ENCODE peak calls at places on chromosomes 11 and 22, in eight cellular contexts. U, K, G, I, S, V, P and F are unnamed samples. For H3K27me3, the result is how much of the 10 kb centered on the place peaks cover.

GRCh38 chr11:102929966-102930365 is 25.6 kb downstream of the MMP13 start:
- DNase-seq in I (no peak), U (no peak), S (no peak), P (no peak), V (no peak), G (no peak), K (no peak), F (no peak)

GRCh38 chr11:32864555-32864954 is 28.1 kb upstream of the QSER1 start:
- DNase-seq in S (no peak), V (no peak), G (no peak), I (no peak), U (no peak), P (no peak), K (no peak), F (no peak)

GRCh38 chr11:132137289-132137980 is 767.0 kb downstream of the NTM start:
- DNase-seq in U (no peak), G (no peak), S (no peak), I (no peak), K (no peak), V (peak), P (no peak), F (no peak)

GRCh38 chr11:58926251-58926650 is 13.0 kb upstream of the GLYATL1 start:
- DNase-seq in U (no peak), G (no peak), K (no peak), I (no peak), V (no peak), P (no peak), S (no peak), F (no peak)

GRCh38 chr22:30235687-30236170 is 10.8 kb downstream of the LIF start:
- DNase-seq in P (peak), S (no peak), V (no peak), K (no peak), G (no peak), U (no peak), I (peak), F (no peak)

GRCh38 chr11:117159892-117160291 is 15.8 kb downstream of the PAFAH1B2 start:
- DNase-seq in S (no peak), P (no peak), G (no peak), I (no peak), V (no peak), K (no peak), U (no peak), F (no peak)

GRCh38 chr22:23834830-23835772 is 3.7 kb downstream of the DERL3 start:
- DNase-seq in G (no peak), V (no peak), U (no peak), P (peak), K (no peak), I (no peak), S (peak), F (no peak)

GRCh38 chr11:74696932-74697687 is 34.1 kb downstream of the CHRDL2 start:
- DNase-seq in U (peak), I (peak), K (no peak), S (peak), G (no peak), P (peak), V (no peak), F (no peak)

GRCh38 chr11:19579957-19580356 is 132.7 kb upstream of the NAV2 start:
- DNase-seq in U (no peak), G (no peak), I (no peak), V (no peak), S (no peak), P (no peak), K (no peak), F (no peak)

GRCh38 chr22:49877642-49878041 is 24.0 kb downstream of the ZBED4 start:
- DNase-seq in U (no peak), I (no peak), S (no peak), V (no peak), G (no peak), P (no peak), K (no peak), F (no peak)

GRCh38 chr11:103737791-103738190 is 298.6 kb upstream of the DDI1 start:
- DNase-seq in G (no peak), I (peak), U (no peak), S (no peak), V (no peak), K (no peak), P (no peak), F (no peak)

GRCh38 chr11:94036096-94036495 is 14.9 kb downstream of the HEPHL1 start:
- DNase-seq in V (no peak), K (no peak), G (no peak), U (no peak), S (no peak), I (no peak), P (no peak), F (no peak)

GRCh38 chr11:45179686-45180085 is 33.2 kb downstream of the PRDM11 start:
- DNase-seq in P (no peak), I (no peak), V (no peak), K (no peak), S (no peak), G (no peak), U (no peak), F (no peak)

GRCh38 chr11:65214212-65214845 is 32.6 kb downstream of the CAPN1 start:
- DNase-seq in S (no peak), P (no peak), K (no peak), U (no peak), V (no peak), G (no peak), I (no peak), F (no peak)

GRCh38 chr11:19951558-19952083 is 208.7 kb downstream of the DBX1 start:
- DNase-seq in K (peak), S (no peak), G (no peak), P (peak), U (no peak), I (peak), V (no peak), F (no peak)

DNA sequence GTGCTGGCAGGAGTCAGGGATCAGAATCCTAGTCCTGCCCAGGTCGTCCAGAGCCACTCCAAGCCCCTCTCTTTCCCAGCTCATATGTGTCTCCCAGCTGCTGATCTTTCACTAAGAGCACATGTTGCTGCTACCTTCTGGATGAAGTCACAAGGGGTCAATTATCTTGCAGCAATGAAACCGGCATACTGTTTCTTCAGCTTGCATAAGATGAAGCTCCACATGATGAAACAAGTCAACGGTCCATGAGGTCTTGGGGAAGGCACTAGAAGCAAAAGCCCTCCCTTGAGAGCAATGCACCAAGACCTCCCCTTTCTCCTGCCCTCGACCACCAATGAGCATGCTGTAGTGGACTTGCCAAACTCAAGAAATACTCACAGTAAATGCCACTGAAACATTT is 148.9 kb downstream of the TENM4 start:
- DNase-seq in K (peak), S (no peak), I (no peak), U (no peak), G (no peak), V (no peak), P (no peak), F (no peak)
- H3K27ac ChIP-seq in K (no peak), S (no peak), I (no peak), U (no peak), G (no peak), V (no peak), P (no peak), F (no peak)

DNA sequence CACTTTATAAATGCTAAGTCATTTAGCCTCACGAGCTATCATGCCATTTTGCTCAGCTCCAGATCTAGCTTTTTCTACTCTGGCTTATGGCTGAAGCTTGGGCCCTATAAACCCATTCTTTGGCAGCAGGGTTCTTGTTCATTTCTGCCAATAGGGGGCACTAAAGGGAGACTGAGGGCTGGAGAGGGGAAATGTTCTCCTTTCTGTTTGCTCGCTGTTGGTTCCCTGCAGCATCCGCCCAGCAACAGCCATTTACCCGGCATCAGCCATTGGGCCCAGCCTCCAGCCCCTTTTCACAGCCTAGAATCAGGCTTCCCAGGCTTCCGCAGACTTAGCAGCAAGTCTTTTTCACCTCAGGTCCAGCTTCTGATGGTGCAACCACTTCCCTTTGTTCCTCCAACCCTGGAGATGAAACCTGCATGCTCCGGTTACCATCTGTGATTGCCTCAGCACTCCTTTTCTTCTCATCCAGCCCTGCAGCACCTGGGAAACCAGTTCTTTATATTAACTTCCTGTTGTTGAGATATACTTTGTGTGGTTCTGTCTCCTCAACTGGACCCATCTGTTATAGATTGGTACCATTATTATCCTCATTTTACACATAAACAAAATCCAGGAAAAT is 4.2 kb upstream of the ME3 start:
- DNase-seq in U (no peak), I (peak), G (no peak), S (no peak), P (no peak), V (no peak), K (no peak), F (no peak)
- TF ChIP-seq CTCF in U (no peak), I (peak), G (peak), S (peak), P (no peak), V (peak), K (no peak), F (no peak)

GRCh38 chr11:69699213-69699612 is 4.6 kb downstream of the FGF19 start:
- DNase-seq in V (no peak), S (no peak), U (no peak), K (no peak), P (no peak), G (no peak), I (no peak), F (no peak)
- H3K27me3 ChIP-seq in V (under half), S (under half), U (under half), K (under half), P (under half), G (half or more), I (under half), F (half or more)

GRCh38 chr11:86742436-86742805 is 57.9 kb upstream of the PRSS23 start:
- DNase-seq in K (no peak), I (no peak), G (no peak), U (no peak), V (no peak), P (no peak), S (no peak), F (no peak)

GRCh38 chr11:86743223-86744118 is 56.9 kb upstream of the PRSS23 start:
- DNase-seq in P (peak), K (peak), S (no peak), G (no peak), U (peak), V (no peak), I (no peak), F (no peak)

GRCh38 chr11:86738615-86739014 is 61.7 kb upstream of the PRSS23 start:
- DNase-seq in P (no peak), G (no peak), I (no peak), S (no peak), K (no peak), V (no peak), U (no peak), F (no peak)

GRCh38 chr11:86740628-86741488 is 59.5 kb upstream of the PRSS23 start:
- DNase-seq in U (peak), V (no peak), I (peak), P (peak), K (peak), G (no peak), S (no peak), F (no peak)

GRCh38 chr11:86741489-86742435 is 58.6 kb upstream of the PRSS23 start:
- DNase-seq in U (no peak), P (no peak), V (no peak), G (no peak), I (no peak), S (no peak), K (no peak), F (no peak)
- H3K27ac ChIP-seq in U (peak), P (peak), V (peak), G (peak), I (no peak), S (peak), K (no peak), F (no peak)

GRCh38 chr22:48797731-48798130 is 1029.9 kb downstream of the BRD1 start:
- DNase-seq in U (no peak), I (no peak), G (no peak), S (no peak), P (no peak), V (no peak), K (no peak), F (no peak)
- TF ChIP-seq CTCF in U (no peak), I (no peak), G (no peak), S (no peak), P (no peak), V (no peak), K (no peak), F (no peak)